ENCODE peak calls at places on chromosomes 4 and X, in seven cellular contexts. J is thoracic aorta, R is adrenal gland, W is astrocyte, F is right atrium auricular region, G is GM23338, Q is GM12878. B is an unnamed sample.

GRCh38 chr4:166091914-166092510 is 219.0 kb downstream of the TLL1 start:
- DNase-seq in G (peak; percentile 54), F (no peak), Q (no peak), W (peak; percentile 22), J (no peak), R (no peak), B (peak; percentile 73)

GRCh38 chrX:152600853-152601635 is 36.7 kb upstream of the GABRQ start:
- DNase-seq in R (no peak), F (no peak), J (no peak), Q (no peak), W (peak; percentile 3), G (peak; percentile 32), B (no peak)

GRCh38 chrX:45517090-45517973 is 316.7 kb upstream of the DIPK2B start:
- DNase-seq in W (peak; percentile 84), F (no peak), G (peak; percentile 33), Q (no peak), R (no peak), J (no peak), B (peak; percentile 59)

GRCh38 chr4:114343015-114343414 is 255.6 kb upstream of the UGT8 start:
- DNase-seq in J (no peak), W (no peak), Q (no peak), R (no peak), F (no peak), G (no peak), B (no peak)

GRCh38 chrX:119690921-119691716 is 1.8 kb downstream of the SEPTIN6 start:
- DNase-seq in Q (no peak), J (no peak), G (peak; percentile 29), F (no peak), W (peak; percentile 45), R (peak; percentile 77), B (peak; percentile 67)

GRCh38 chr4:139955600-139955999 is 198.4 kb downstream of the MAML3 start:
- DNase-seq in W (no peak), J (no peak), F (no peak), Q (no peak), R (no peak), G (peak; percentile 21), B (no peak)

GRCh38 chrX:46268429-46268828 is 276.8 kb downstream of the ZNF674 start:
- DNase-seq in W (peak; percentile 69), J (no peak), R (no peak), F (no peak), G (no peak), Q (no peak), B (peak; percentile 10)

GRCh38 chr4:102483120-102483519 is 18.0 kb upstream of the NFKB1 start:
- DNase-seq in F (no peak), W (no peak), J (no peak), Q (no peak), R (no peak), G (no peak), B (no peak)

GRCh38 chrX:123338240-123338639 is 154.2 kb downstream of the GRIA3 start:
- DNase-seq in F (no peak), W (peak; percentile 1), Q (no peak), G (no peak), R (no peak), J (no peak), B (no peak)

GRCh38 chr4:24511371-24512063 is 72.8 kb downstream of the DHX15 start:
- DNase-seq in G (peak; percentile 74), J (no peak), Q (no peak), F (no peak), R (no peak), W (peak; percentile 60), B (no peak)

GRCh38 chrX:19595036-19595435 is 79.7 kb upstream of the MAP3K15 start:
- DNase-seq in Q (no peak), F (no peak), J (no peak), W (no peak), R (no peak), G (no peak), B (peak; percentile 65)

GRCh38 chr4:113756005-113756410 is 5.5 kb downstream of the CAMK2D start:
- DNase-seq in G (peak; percentile 11), W (peak; percentile 89), F (no peak), R (no peak), Q (peak; percentile 51), J (no peak), B (peak; percentile 89)

GRCh38 chr4:153119626-153120025 is 84.6 kb upstream of the TRIM2 start:
- DNase-seq in G (no peak), R (no peak), J (no peak), F (peak; percentile 16), Q (no peak), W (no peak), B (no peak)

GRCh38 chr4:94207469-94208224 is at the start of gene SMARCAD1:
- DNase-seq in G (peak; percentile 99), F (peak; percentile 94), Q (peak; percentile 76), W (peak; percentile 92), J (peak; percentile 78), R (peak; percentile 90), B (peak; percentile 98)

GRCh38 chrX:35682481-35682880 is 115.7 kb upstream of the MAGEB16 start:
- DNase-seq in Q (no peak), J (no peak), W (no peak), F (no peak), R (no peak), G (no peak), B (no peak)

GRCh38 chr4:136713140-136713539 is 819.2 kb downstream of the PCDH18 start:
- DNase-seq in G (peak; percentile 36), F (no peak), Q (no peak), J (no peak), W (no peak), R (no peak), B (peak; percentile 29)

GRCh38 chr4:962231-963208 is 10.8 kb downstream of the DGKQ start:
- DNase-seq in F (no peak), J (no peak), G (no peak), W (no peak), R (no peak), Q (no peak), B (no peak)

GRCh38 chr4:7312691-7313090 is 120.4 kb downstream of the SORCS2 start:
- DNase-seq in R (no peak), W (no peak), G (no peak), J (no peak), Q (no peak), F (no peak), B (no peak)

GRCh38 chr4:174217273-174218126 is 66.0 kb downstream of the FBXO8 start:
- DNase-seq in J (no peak), R (peak; percentile 38), Q (no peak), F (no peak), W (peak; percentile 57), G (peak; percentile 33), B (peak; percentile 60)
- H3K4me3 ChIP-seq in J (peak overlapping the region; percentile 69), R (peak overlapping the region; percentile 52), Q (no peak overlapping the region), F (peak overlapping the region; percentile 51), W (peak overlapping the region; percentile 46), G (peak overlapping the region; percentile 53), B (peak overlapping the region; percentile 48)

DNA sequence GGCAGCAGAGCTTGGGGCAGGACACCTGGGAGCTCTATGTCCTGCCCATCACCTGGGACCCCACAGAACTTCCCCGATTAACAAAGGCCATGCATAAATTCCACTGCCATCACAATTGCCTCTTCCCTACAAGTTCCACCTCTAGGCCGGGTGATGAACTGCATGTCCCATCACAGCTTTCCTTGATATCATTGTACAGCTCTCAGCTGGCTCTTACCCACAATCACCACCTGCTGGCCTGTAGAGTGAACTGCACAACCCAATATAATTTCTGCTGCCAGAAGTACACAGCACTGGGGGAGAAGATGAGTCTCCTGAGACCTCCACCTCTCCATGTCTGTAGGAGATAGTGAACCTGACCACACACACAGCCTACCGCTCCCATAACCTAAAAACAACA is 285.0 kb upstream of the AADAT start:
- DNase-seq in G (peak; percentile 81), F (no peak), Q (no peak), R (no peak), J (no peak), W (no peak), B (peak; percentile 1)
- TF ChIP-seq CTCF in G (peak; percentile 79), F (peak; percentile 12), Q (peak; percentile 71), R (peak; percentile 36), J (no peak), W (peak; percentile 33), B (peak; percentile 12)

GRCh38 chr4:38759077-38759789 is 23.6 kb downstream of the TLR10 start:
- DNase-seq in Q (peak; percentile 77), G (peak; percentile 74), W (peak; percentile 56), J (no peak), R (peak; percentile 57), F (peak; percentile 76), B (peak; percentile 85)

GRCh38 chr4:38760915-38761314 is 21.9 kb downstream of the TLR10 start:
- DNase-seq in G (no peak), R (no peak), F (no peak), W (no peak), J (no peak), Q (peak; percentile 83), B (no peak)

GRCh38 chr4:38762560-38762959 is 20.2 kb downstream of the TLR10 start:
- DNase-seq in R (no peak), Q (no peak), W (no peak), F (no peak), J (no peak), G (no peak), B (no peak)

GRCh38 chr4:38757945-38758344 is 24.8 kb downstream of the TLR10 start:
- DNase-seq in G (peak; percentile 65), J (no peak), W (no peak), R (no peak), F (no peak), Q (no peak), B (no peak)

GRCh38 chr4:38759790-38760122 is 23.0 kb downstream of the TLR10 start:
- DNase-seq in R (no peak), Q (no peak), J (no peak), F (no peak), G (no peak), W (no peak), B (no peak)
- H3K4me3 ChIP-seq in R (no peak overlapping the region), Q (peak overlapping the region; percentile 51), J (no peak overlapping the region), F (no peak overlapping the region), G (no peak overlapping the region), W (no peak overlapping the region), B (no peak overlapping the region)

DNA sequence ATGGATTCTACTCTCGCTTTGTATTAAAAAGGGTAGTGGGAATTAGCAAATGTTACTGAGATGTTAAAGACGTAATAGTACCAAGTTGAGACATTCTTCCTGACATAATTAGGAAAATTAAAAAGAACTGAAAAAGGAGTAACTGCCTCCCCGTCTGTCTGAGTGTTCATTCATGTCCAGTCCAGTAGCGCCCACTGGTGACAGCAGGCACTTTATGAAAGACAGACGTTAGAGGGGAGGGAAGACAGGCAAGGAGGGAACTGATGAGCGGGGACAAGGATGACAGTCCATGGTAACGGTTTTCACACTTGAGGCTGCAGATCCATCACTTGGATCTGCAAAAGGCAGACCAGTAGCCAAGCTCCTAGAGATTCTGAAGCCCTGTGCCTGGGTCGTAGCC is 326.7 kb downstream of the STK32B start:
- DNase-seq in R (no peak), W (no peak), Q (no peak), F (no peak), J (no peak), G (peak; percentile 21), B (no peak)
- TF ChIP-seq CTCF in R (no peak), W (peak; percentile 31), Q (no peak), F (peak; percentile 23), J (no peak), G (peak; percentile 73), B (no peak)

B was measured in fibroblast of pulmonary artery.